ENCODE peak calls at places on chromosomes 1 and 21, in ten cellular contexts. C, A, I, E, T, B, W, N, Z and D are unnamed samples.

GRCh38 chr21:36059823-36060158 is 535 bp downstream of the SETD4 start:
- DNase-seq in C (no peak), A (peak), I (peak), E (peak), T (no peak), B (no peak), W (peak), N (peak), Z (no peak), D (peak)

GRCh38 chr1:17342014-17342441 is 30.0 kb upstream of the PADI6 start:
- DNase-seq in C (no peak), A (no peak), I (no peak), E (no peak), T (no peak), B (no peak), W (no peak), N (no peak), Z (no peak), D (no peak)

GRCh38 chr1:42456754-42457089 is 379 bp downstream of the PPCS start:
- DNase-seq in C (peak), A (peak), I (peak), E (peak), T (peak), B (peak), W (peak), N (no peak), Z (peak), D (peak)

GRCh38 chr1:175204285-175204684 is 11.7 kb upstream of the KIAA0040 start:
- DNase-seq in C (no peak), A (no peak), I (no peak), E (no peak), T (no peak), B (no peak), W (no peak), N (no peak), Z (no peak), D (no peak)

GRCh38 chr21:42426424-42426823 is 22.7 kb downstream of the UBASH3A start:
- DNase-seq in C (no peak), A (no peak), I (no peak), E (no peak), T (no peak), B (no peak), W (no peak), N (no peak), Z (no peak), D (no peak)

GRCh38 chr1:30911061-30911954 is 2.8 kb upstream of the SDC3 start:
- DNase-seq in C (no peak), A (peak), I (peak), E (peak), T (peak), B (peak), W (peak), N (peak), Z (peak), D (peak)

GRCh38 chr1:216246577-216246976 is 176.7 kb downstream of the USH2A start:
- DNase-seq in C (no peak), A (no peak), I (no peak), E (no peak), T (no peak), B (no peak), W (no peak), N (no peak), Z (no peak), D (no peak)

GRCh38 chr1:197595244-197595904 is 179.9 kb downstream of the DENND1B start:
- DNase-seq in C (no peak), A (no peak), I (no peak), E (no peak), T (no peak), B (no peak), W (no peak), N (no peak), Z (no peak), D (no peak)

GRCh38 chr1:33219886-33220661 is 36.2 kb upstream of the ZNF362 start:
- DNase-seq in C (no peak), A (peak), I (no peak), E (no peak), T (peak), B (no peak), W (no peak), N (no peak), Z (no peak), D (peak)

GRCh38 chr1:185628102-185628501 is 106.1 kb upstream of the HMCN1 start:
- DNase-seq in C (no peak), A (no peak), I (no peak), E (no peak), T (no peak), B (no peak), W (no peak), N (no peak), Z (no peak), D (no peak)

GRCh38 chr1:192559115-192560006 is 16.2 kb upstream of the RGS1 start:
- DNase-seq in C (peak), A (peak), I (no peak), E (no peak), T (peak), B (peak), W (no peak), N (no peak), Z (no peak), D (no peak)

GRCh38 chr1:71592646-71593274 is 511.9 kb upstream of the ZRANB2 start:
- DNase-seq in C (no peak), A (no peak), I (no peak), E (no peak), T (no peak), B (no peak), W (no peak), N (no peak), Z (no peak), D (no peak)

GRCh38 chr1:71587961-71588360 is 507.1 kb upstream of the ZRANB2 start:
- DNase-seq in C (peak), A (peak), I (no peak), E (no peak), T (peak), B (peak), W (no peak), N (no peak), Z (no peak), D (no peak)

GRCh38 chr1:71589005-71589404 is 508.2 kb upstream of the ZRANB2 start:
- DNase-seq in C (no peak), A (no peak), I (no peak), E (no peak), T (no peak), B (no peak), W (no peak), N (no peak), Z (no peak), D (no peak)

DNA sequence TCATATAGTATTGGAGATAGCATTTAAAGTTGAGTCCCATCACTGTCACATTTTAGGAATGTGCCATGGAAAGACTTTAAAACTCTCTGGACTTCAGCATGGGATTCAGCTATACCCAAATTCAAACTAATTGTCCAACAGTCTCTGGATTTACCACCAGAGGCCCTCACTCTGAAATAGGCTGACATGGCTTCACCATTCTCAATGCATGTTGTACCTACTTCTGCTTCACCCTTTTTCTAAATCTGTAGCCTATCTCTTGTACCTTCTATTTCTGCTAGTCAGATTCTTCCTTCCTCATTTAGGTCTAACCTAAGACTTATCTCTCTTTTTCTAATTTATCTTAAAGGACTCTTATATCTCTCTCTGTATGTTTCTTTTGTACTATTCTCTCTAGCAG is 512.7 kb upstream of the ZRANB2 start:
- DNase-seq in C (no peak), A (no peak), I (no peak), E (no peak), T (peak), B (peak), W (no peak), N (peak), Z (no peak), D (no peak)
- TF ChIP-seq CTCF in C (peak), A (no peak), I (no peak), E (no peak), T (peak), B (no peak), W (no peak), N (peak), Z (no peak), D (no peak)

GRCh38 chr1:64499011-64499410 is 29.1 kb downstream of the CACHD1 start:
- DNase-seq in C (no peak), A (no peak), I (no peak), E (no peak), T (no peak), B (no peak), W (no peak), N (no peak), Z (no peak), D (no peak)

GRCh38 chr1:64497484-64497883 is 27.6 kb downstream of the CACHD1 start:
- DNase-seq in C (no peak), A (no peak), I (no peak), E (no peak), T (no peak), B (no peak), W (no peak), N (no peak), Z (no peak), D (no peak)

GRCh38 chr1:64502924-64503323 is 33.0 kb downstream of the CACHD1 start:
- DNase-seq in C (no peak), A (no peak), I (no peak), E (no peak), T (no peak), B (no peak), W (no peak), N (no peak), Z (no peak), D (no peak)

GRCh38 chr1:64495878-64496277 is 25.9 kb downstream of the CACHD1 start:
- DNase-seq in C (no peak), A (no peak), I (no peak), E (no peak), T (peak), B (no peak), W (no peak), N (no peak), Z (no peak), D (no peak)

GRCh38 chr1:64499966-64500365 is 30.0 kb downstream of the CACHD1 start:
- DNase-seq in C (no peak), A (no peak), I (no peak), E (no peak), T (peak), B (no peak), W (no peak), N (no peak), Z (peak), D (peak)
- TF ChIP-seq CTCF in C (no peak), A (no peak), I (no peak), E (no peak), T (peak), B (no peak), W (no peak), N (no peak), Z (no peak), D (no peak)

GRCh38 chr1:38256072-38256471 is 209.5 kb upstream of the POU3F1 start:
- DNase-seq in C (no peak), A (no peak), I (no peak), E (no peak), T (no peak), B (no peak), W (no peak), N (no peak), Z (no peak), D (no peak)
- TF ChIP-seq CTCF in C (no peak), A (no peak), I (no peak), E (no peak), T (no peak), B (no peak), W (no peak), N (no peak), Z (no peak), D (no peak)

GRCh38 chr1:93349231-93350135 is 3.8 kb downstream of the DR1 start:
- DNase-seq in C (no peak), A (no peak), I (no peak), E (no peak), T (peak), B (peak), W (no peak), N (no peak), Z (no peak), D (no peak)
- TF ChIP-seq CTCF in C (no peak), A (no peak), I (no peak), E (no peak), T (no peak), B (no peak), W (no peak), N (no peak), Z (no peak), D (no peak)

GRCh38 chr1:13930151-13930550 is 230.2 kb downstream of the PRDM2 start:
- DNase-seq in C (no peak), A (no peak), I (no peak), E (no peak), T (peak), B (no peak), W (no peak), N (peak), Z (no peak), D (no peak)
- TF ChIP-seq CTCF in C (no peak), A (no peak), I (no peak), E (no peak), T (peak), B (no peak), W (no peak), N (peak), Z (no peak), D (no peak)

GRCh38 chr1:28437924-28438699 is 67.7 kb upstream of the RCC1 start:
- DNase-seq in C (peak), A (peak), I (peak), E (peak), T (peak), B (peak), W (peak), N (peak), Z (no peak), D (peak)

GRCh38 chr1:28439320-28439719 is 66.5 kb upstream of the RCC1 start:
- DNase-seq in C (no peak), A (no peak), I (no peak), E (no peak), T (no peak), B (no peak), W (no peak), N (no peak), Z (no peak), D (no peak)

GRCh38 chr1:28441674-28442073 is 64.2 kb upstream of the RCC1 start:
- DNase-seq in C (no peak), A (no peak), I (no peak), E (no peak), T (no peak), B (no peak), W (no peak), N (no peak), Z (no peak), D (no peak)

GRCh38 chr1:28437260-28437923 is 67.9 kb downstream of the PHACTR4 start:
- DNase-seq in C (peak), A (peak), I (peak), E (peak), T (peak), B (peak), W (no peak), N (no peak), Z (no peak), D (peak)

GRCh38 chr1:28436211-28436769 is 66.8 kb downstream of the PHACTR4 start:
- DNase-seq in C (no peak), A (no peak), I (no peak), E (no peak), T (peak), B (no peak), W (no peak), N (no peak), Z (no peak), D (no peak)
- TF ChIP-seq CTCF in C (no peak), A (no peak), I (no peak), E (no peak), T (peak), B (no peak), W (no peak), N (no peak), Z (no peak), D (no peak)

DNA sequence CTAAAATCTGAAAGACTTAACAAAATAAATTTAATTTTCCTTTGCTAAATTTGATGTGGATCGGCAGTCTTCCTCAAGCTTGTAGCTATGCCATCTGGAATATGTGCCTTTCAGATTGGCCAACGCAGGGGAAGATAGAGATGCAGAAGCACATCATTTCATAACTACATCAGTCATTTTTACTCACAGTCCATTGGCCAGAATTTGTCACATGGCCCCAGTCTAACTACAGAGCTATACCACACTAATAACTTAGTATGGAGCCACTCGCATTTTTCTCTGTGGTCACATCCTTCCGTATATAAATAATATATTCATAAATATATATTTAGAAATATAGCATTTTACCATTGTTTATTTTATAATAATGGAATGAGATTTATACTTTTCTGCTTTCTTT is 59.0 kb upstream of the PRRX1 start:
- DNase-seq in C (no peak), A (no peak), I (no peak), E (no peak), T (no peak), B (no peak), W (no peak), N (no peak), Z (no peak), D (no peak)
- TF ChIP-seq CTCF in C (no peak), A (no peak), I (no peak), E (no peak), T (no peak), B (no peak), W (no peak), N (no peak), Z (no peak), D (no peak)